ENCODE peak calls at places on chromosomes 12 and 14, in seven cellular contexts. B is Kasumi-1; M is NCI-H1417 treated with DMSO at 0.1 percent for 48 hours; V is amniotic epithelial cell; P is HFF-Myc; O is stimulated activated CD4-positive, alpha-beta T cell treated with anti-CD3 and anti-CD28 coated beads, Interleukin-1b, Interleukin-23, amount 100 ng/mL, for 1 hour; N is B cell. D is an unnamed sample.

GRCh38 chr12:77943466-77943865 is 112.8 kb downstream of the NAV3 start:
- DNase-seq in B (no peak), M (no peak), V (peak), P (no peak), O (no peak), N (no peak), D (peak)

GRCh38 chr12:127174881-127175280 is 1092.1 kb upstream of the TMEM132C start:
- DNase-seq in B (no peak), M (no peak), V (no peak), P (no peak), O (no peak), N (no peak), D (no peak)

GRCh38 chr14:95023115-95023514 is 134.2 kb downstream of the DICER1 start:
- DNase-seq in B (no peak), M (no peak), V (no peak), P (no peak), O (no peak), N (no peak), D (no peak)

GRCh38 chr12:31325524-31325875 is 450 bp downstream of the SINHCAF start:
- DNase-seq in B (no peak), M (no peak), V (no peak), P (no peak), O (no peak), N (no peak), D (no peak)

GRCh38 chr12:21337453-21337852 is 2.7 kb upstream of the SLCO1A2 start:
- DNase-seq in B (no peak), M (no peak), V (no peak), P (no peak), O (no peak), N (no peak), D (no peak)

GRCh38 chr12:96303656-96304055 is 96.6 kb downstream of the CDK17 start:
- DNase-seq in B (no peak), M (no peak), V (no peak), P (no peak), O (no peak), N (no peak), D (no peak)

GRCh38 chr12:19288603-19289244 is 150.6 kb upstream of the AEBP2 start:
- DNase-seq in B (peak), M (peak), V (peak), P (peak), O (no peak), N (peak), D (peak)

GRCh38 chr12:100733817-100734593 is 60.6 kb upstream of the ANO4 start:
- DNase-seq in B (no peak), M (no peak), V (peak), P (no peak), O (no peak), N (no peak), D (no peak)

GRCh38 chr12:130872179-130873096 is 572 bp downstream of the RAN start:
- DNase-seq in B (no peak), M (no peak), V (peak), P (no peak), O (no peak), N (peak), D (no peak)

GRCh38 chr14:71711619-71712018 is 220.6 kb upstream of the RGS6 start:
- DNase-seq in B (no peak), M (no peak), V (peak), P (no peak), O (no peak), N (no peak), D (no peak)

GRCh38 chr12:91100901-91101300 is 10.4 kb downstream of the LUM start:
- DNase-seq in B (no peak), M (no peak), V (peak), P (no peak), O (no peak), N (no peak), D (no peak)

GRCh38 chr12:42299392-42300308 is 26.2 kb downstream of the ZCRB1 start:
- DNase-seq in B (peak), M (no peak), V (peak), P (peak), O (no peak), N (no peak), D (peak)

GRCh38 chr12:2902287-2902880 is 11.7 kb downstream of the TULP3 start:
- DNase-seq in B (no peak), M (no peak), V (peak), P (no peak), O (no peak), N (no peak), D (no peak)

GRCh38 chr12:45324391-45324790 is 108.5 kb downstream of the ANO6 start:
- DNase-seq in B (no peak), M (no peak), V (peak), P (no peak), O (no peak), N (no peak), D (no peak)

GRCh38 chr14:50082784-50083466 is 33.4 kb downstream of the VCPKMT start:
- DNase-seq in B (no peak), M (no peak), V (peak), P (no peak), O (peak), N (peak), D (no peak)

GRCh38 chr12:113208041-113208934 is 13.0 kb upstream of the TPCN1 start:
- DNase-seq in B (peak), M (no peak), V (no peak), P (peak), O (no peak), N (peak), D (no peak)

GRCh38 chr14:90616881-90617280 is 199.3 kb downstream of the TTC7B start:
- DNase-seq in B (no peak), M (no peak), V (peak), P (no peak), O (no peak), N (no peak), D (no peak)

GRCh38 chr14:101502761-101503392 is 58.4 kb upstream of the DIO3 start:
- DNase-seq in B (no peak), M (no peak), V (no peak), P (no peak), O (no peak), N (no peak), D (no peak)

GRCh38 chr12:131773582-131774221 is 54.5 kb upstream of the MMP17 start:
- DNase-seq in B (no peak), M (no peak), V (no peak), P (no peak), O (no peak), N (peak), D (no peak)

GRCh38 chr12:58575281-58575680 is 345.0 kb downstream of the LRIG3 start:
- DNase-seq in B (peak), M (no peak), V (peak), P (peak), O (no peak), N (no peak), D (no peak)

GRCh38 chr12:32568241-32568640 is 110.9 kb upstream of the DNM1L start:
- DNase-seq in B (no peak), M (no peak), V (peak), P (peak), O (no peak), N (no peak), D (no peak)

GRCh38 chr12:56628671-56629458 is 1.3 kb downstream of the BAZ2A start:
- DNase-seq in B (peak), M (no peak), V (peak), P (no peak), O (no peak), N (peak), D (peak)

GRCh38 chr12:53049582-53050318 is at the start of gene TNS2:
- DNase-seq in B (no peak), M (no peak), V (peak), P (no peak), O (no peak), N (no peak), D (peak)

GRCh38 chr12:108938247-108938924 is 58.5 kb downstream of the DAO start:
- DNase-seq in B (no peak), M (no peak), V (no peak), P (no peak), O (no peak), N (no peak), D (no peak)

GRCh38 chr12:112837629-112838191 is 46.2 kb downstream of the RPH3A start:
- DNase-seq in B (no peak), M (no peak), V (peak), P (no peak), O (no peak), N (no peak), D (peak)

GRCh38 chr14:95527392-95528002 is 7.4 kb upstream of the GLRX5 start:
- DNase-seq in B (peak), M (no peak), V (peak), P (no peak), O (no peak), N (peak), D (no peak)

GRCh38 chr14:83520837-83521236 is 1987.2 kb upstream of the SEL1L start:
- DNase-seq in B (no peak), M (no peak), V (peak), P (peak), O (no peak), N (no peak), D (no peak)

GRCh38 chr14:94295360-94296180 is 2.5 kb upstream of the SERPINA10 start:
- DNase-seq in B (no peak), M (no peak), V (no peak), P (no peak), O (no peak), N (no peak), D (no peak)

GRCh38 chr12:55034218-55034617 is 14.4 kb downstream of the NEUROD4 start:
- DNase-seq in B (no peak), M (no peak), V (no peak), P (no peak), O (no peak), N (no peak), D (no peak)

GRCh38 chr12:75508159-75508558 is 3.2 kb downstream of the KRR1 start:
- DNase-seq in B (no peak), M (no peak), V (no peak), P (no peak), O (no peak), N (no peak), D (no peak)

D was measured in RCC 7860.